ENCODE peak calls at places on chromosomes 4 and X, in six cellular contexts. W, Y, B, X, S and O are unnamed samples.

GRCh38 chr4:109432676-109433075 is 939 bp upstream of the SEC24B start:
- DNase-seq in X (peak; percentile 46), W (no peak), B (no peak), Y (peak; percentile 54), S (peak; percentile 87), O (no peak)

GRCh38 chr4:144611850-144612249 is 34.1 kb upstream of the HHIP start:
- DNase-seq in X (peak; percentile 51), S (peak; percentile 45), Y (peak; percentile 22), B (no peak), W (no peak), O (no peak)

GRCh38 chr4:158817562-158818370 is 48.9 kb downstream of the FNIP2 start:
- DNase-seq in B (no peak), W (no peak), Y (no peak), X (no peak), S (no peak), O (no peak)

GRCh38 chr4:8649631-8650261 is 57.2 kb downstream of the CPZ start:
- DNase-seq in S (no peak), B (no peak), X (no peak), W (no peak), Y (no peak), O (no peak)

GRCh38 chrX:118346258-118347094 is 570 bp downstream of the WDR44 start:
- DNase-seq in X (peak; percentile 58), S (peak; percentile 57), B (peak; percentile 28), Y (peak; percentile 14), W (peak; percentile 73), O (peak; percentile 65)

GRCh38 chr4:23105759-23106370 is 413.1 kb downstream of the GBA3 start:
- DNase-seq in B (no peak), S (no peak), X (no peak), W (no peak), Y (no peak), O (no peak)

GRCh38 chr4:104365618-104366017 is 129.1 kb downstream of the CXXC4 start:
- DNase-seq in B (no peak), X (no peak), W (no peak), Y (no peak), S (no peak), O (no peak)

GRCh38 chrX:131831185-131831520 is 191.9 kb upstream of the STK26 start:
- DNase-seq in W (no peak), S (no peak), Y (no peak), B (no peak), X (no peak), O (no peak)

GRCh38 chrX:19721726-19722370 is 165.6 kb downstream of the SH3KBP1 start:
- DNase-seq in B (no peak), S (peak; percentile 34), Y (no peak), X (no peak), W (no peak), O (peak; percentile 50)

GRCh38 chrX:41148553-41148952 is 63.3 kb downstream of the USP9X start:
- DNase-seq in X (no peak), B (no peak), S (peak; percentile 39), W (no peak), Y (peak; percentile 44), O (no peak)

GRCh38 chrX:86946569-86946968 is 571.0 kb upstream of the KLHL4 start:
- DNase-seq in X (peak; percentile 64), W (no peak), S (peak; percentile 17), Y (peak; percentile 13), B (no peak), O (no peak)

GRCh38 chr4:142238589-142238988 is 602.2 kb downstream of the IL15 start:
- DNase-seq in X (no peak), B (no peak), W (no peak), Y (peak; percentile 18), S (peak; percentile 75), O (no peak)

GRCh38 chrX:13590914-13591313 is 21.5 kb downstream of the EGFL6 start:
- DNase-seq in B (no peak), X (no peak), W (no peak), Y (no peak), S (no peak), O (no peak)

DNA sequence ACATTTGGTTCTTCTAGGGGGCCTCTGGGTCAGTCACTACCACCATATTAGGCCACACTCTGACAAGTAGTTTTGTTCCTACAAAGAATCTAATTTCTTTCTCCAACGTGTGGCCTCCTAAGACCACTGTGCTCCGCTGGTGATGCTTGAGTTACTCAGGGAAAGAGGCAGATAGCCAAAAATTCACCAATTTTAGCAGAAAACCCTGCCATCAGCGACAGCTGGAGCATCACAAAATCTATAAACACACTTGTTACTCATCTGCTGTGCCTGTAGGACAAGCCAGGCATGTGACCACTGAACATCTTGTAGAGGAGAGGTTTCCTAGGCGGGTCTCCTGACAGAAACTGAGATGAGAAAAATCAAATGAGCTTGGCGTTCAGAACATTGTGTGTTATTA is 105.4 kb downstream of the SYNPO2 start:
- DNase-seq in Y (no peak), S (no peak), X (no peak), W (no peak), B (no peak), O (no peak)
- H3K27ac ChIP-seq in Y (no peak overlapping the region), S (no peak overlapping the region), X (no peak overlapping the region), W (peak overlapping the region; percentile 53), B (peak overlapping the region; percentile 86), O (no peak overlapping the region)

GRCh38 chr4:13544556-13545393 is 467 bp upstream of the NKX3-2 start:
- DNase-seq in B (peak; percentile 67), W (no peak), S (peak; percentile 76), Y (peak; percentile 70), X (peak; percentile 93), O (peak; percentile 76)

GRCh38 chr4:13547563-13548041 is 3.3 kb upstream of the NKX3-2 start:
- DNase-seq in X (peak; percentile 70), Y (no peak), B (no peak), S (no peak), W (peak; percentile 58), O (no peak)

GRCh38 chr4:13546855-13547562 is 2.7 kb upstream of the NKX3-2 start:
- DNase-seq in W (peak; percentile 54), Y (no peak), B (no peak), S (no peak), X (peak; percentile 75), O (no peak)

GRCh38 chr4:13545394-13545808 is 1.1 kb upstream of the NKX3-2 start:
- DNase-seq in S (no peak), X (no peak), W (no peak), B (no peak), Y (no peak), O (no peak)

DNA sequence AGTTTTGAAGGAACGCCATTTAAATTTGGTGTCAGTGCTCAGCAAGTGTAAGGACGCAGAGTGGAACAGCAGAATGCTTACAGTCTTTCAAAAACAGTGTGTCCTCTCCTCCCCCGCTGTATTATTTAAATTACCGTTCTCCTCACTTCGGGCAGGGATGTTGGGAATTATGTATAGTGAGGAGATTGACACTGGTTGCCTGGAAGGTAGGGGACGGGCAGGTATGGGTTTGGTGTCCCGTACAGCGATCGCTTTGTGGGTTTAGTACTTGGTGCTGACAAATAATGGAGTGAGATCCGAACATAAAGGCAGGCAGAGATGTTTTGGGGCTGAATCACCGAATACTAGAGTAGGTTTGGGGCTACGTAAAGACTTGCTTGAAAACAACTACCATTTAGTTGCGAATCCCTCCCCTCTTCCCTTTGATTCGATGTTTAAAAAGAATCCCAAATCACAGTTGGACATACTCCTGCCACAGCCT is 2.1 kb upstream of the NKX3-2 start:
- DNase-seq in X (no peak), S (no peak), W (no peak), Y (no peak), B (no peak), O (no peak)
- H3K4me3 ChIP-seq in X (peak overlapping the region; percentile 68), S (no peak overlapping the region), W (no peak overlapping the region), Y (no peak overlapping the region), B (no peak overlapping the region), O (no peak overlapping the region)

DNA sequence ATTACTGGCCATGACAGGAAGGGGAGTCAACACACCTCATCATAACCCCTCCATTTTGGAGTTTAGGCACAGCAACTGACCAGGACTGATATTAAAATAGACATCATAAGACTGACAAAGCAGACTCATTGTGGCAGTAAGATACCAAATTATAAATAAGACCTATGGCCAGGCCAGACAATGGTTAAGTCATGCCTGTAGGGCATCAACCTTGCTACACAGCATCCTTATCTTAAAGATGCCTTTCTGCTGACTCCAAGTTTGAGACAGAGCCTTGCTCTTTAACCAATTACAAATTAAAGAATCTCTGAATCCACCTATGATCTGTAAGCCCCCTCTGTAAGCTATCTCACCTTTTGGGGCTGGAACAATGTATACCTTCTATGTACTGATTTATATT is 65.5 kb downstream of the VCX2 start:
- DNase-seq in S (no peak), B (no peak), X (no peak), Y (no peak), W (no peak), O (no peak)
- H3K4me1 ChIP-seq in S (no peaks in the 10 kb centered on the region), B (no peaks in the 10 kb centered on the region), X (no peaks in the 10 kb centered on the region), Y (no peaks in the 10 kb centered on the region), W (no peaks in the 10 kb centered on the region), O (no peaks in the 10 kb centered on the region)

GRCh38 chrX:68684291-68684918 is 36.9 kb downstream of the STARD8 start:
- DNase-seq in S (no peak), Y (no peak), W (peak; percentile 83), B (peak; percentile 56), X (no peak), O (peak; percentile 67)
- H3K27ac ChIP-seq in S (no peak overlapping the region), Y (no peak overlapping the region), W (peak overlapping the region; percentile 78), B (no peak overlapping the region), X (no peak overlapping the region), O (peak overlapping the region; percentile 46)